ENCODE peak calls at places on chromosomes 2 and 18, in five cellular contexts. X is BJ, L is neural progenitor cell, D is AG04449, I is HFF-Myc. C is an unnamed sample.

GRCh38 chr2:140013556-140014270 is 1233.5 kb upstream of the NXPH2 start:
- DNase-seq in I (no peak), X (no peak), L (no peak), D (no peak), C (no peak)

GRCh38 chr2:134988994-134989605 is 58.1 kb downstream of the MAP3K19 start:
- DNase-seq in I (peak), D (no peak), L (peak), X (no peak), C (peak)

GRCh38 chr18:10299686-10300085 is 154.7 kb upstream of the APCDD1 start:
- DNase-seq in X (peak), L (no peak), D (no peak), I (peak), C (peak)

GRCh38 chr18:28204154-28204553 is 27.2 kb upstream of the CDH2 start:
- DNase-seq in I (peak), X (peak), D (peak), L (no peak), C (peak)

GRCh38 chr2:128510701-128511100 is 192.0 kb upstream of the HS6ST1 start:
- DNase-seq in X (no peak), D (peak), L (no peak), I (peak), C (peak)

GRCh38 chr2:96088340-96089335 is 27.7 kb downstream of the ADRA2B start:
- DNase-seq in I (no peak), X (no peak), L (peak), D (no peak), C (no peak)

GRCh38 chr2:176188218-176188968 is at the start of gene HOXD1:
- DNase-seq in I (no peak), L (peak), D (no peak), X (no peak), C (no peak)

GRCh38 chr2:127225186-127225960 is 5.3 kb upstream of the CYP27C1 start:
- DNase-seq in X (peak), I (no peak), D (peak), L (no peak), C (peak)

GRCh38 chr2:231929961-231930600 is 3.9 kb upstream of the NPPC start:
- DNase-seq in I (no peak), L (peak), D (no peak), X (no peak), C (peak)

GRCh38 chr2:54557601-54558187 is 101.6 kb downstream of the SPTBN1 start:
- DNase-seq in L (peak), I (no peak), X (no peak), D (no peak), C (no peak)

GRCh38 chr2:204180671-204181070 is 244.1 kb downstream of the ICOS start:
- DNase-seq in L (no peak), X (no peak), I (no peak), D (no peak), C (no peak)

GRCh38 chr18:58813090-58813489 is 51.6 kb upstream of the ZNF532 start:
- DNase-seq in L (no peak), I (no peak), X (no peak), D (no peak), C (no peak)

GRCh38 chr2:102540882-102541281 is 67.9 kb downstream of the SLC9A4 start:
- DNase-seq in L (no peak), X (no peak), D (no peak), I (no peak), C (no peak)

GRCh38 chr2:147096671-147097070 is 748.2 kb upstream of the ACVR2A start:
- DNase-seq in D (no peak), L (no peak), I (no peak), X (no peak), C (no peak)

GRCh38 chr2:226758886-226759660 is 40.5 kb downstream of the IRS1 start:
- DNase-seq in D (no peak), L (no peak), X (peak), I (peak), C (peak)

GRCh38 chr2:118627156-118627555 is 220.3 kb downstream of the EN1 start:
- DNase-seq in L (no peak), D (no peak), I (no peak), X (no peak), C (no peak)

GRCh38 chr2:236939751-236940229 is 145.9 kb upstream of the COPS8 start:
- DNase-seq in I (no peak), L (no peak), D (no peak), X (no peak), C (no peak)

GRCh38 chr2:38191516-38191915 is 115.6 kb upstream of the CYP1B1 start:
- DNase-seq in I (no peak), X (no peak), D (no peak), L (no peak), C (peak)

GRCh38 chr2:89837962-89838625 is 1146.6 kb downstream of the RPIA start:
- DNase-seq in L (no peak), I (no peak), D (no peak), X (no peak), C (no peak)

GRCh38 chr18:995641-996040 is 91.0 kb downstream of the ADCYAP1 start:
- DNase-seq in X (peak), L (no peak), D (peak), I (no peak), C (peak)

GRCh38 chr2:159290289-159290907 is 3.9 kb upstream of the WDSUB1 start:
- DNase-seq in D (peak), X (peak), L (no peak), I (peak), C (peak)

GRCh38 chr2:98730851-98731708 is at the start of gene MGAT4A:
- DNase-seq in L (peak), I (no peak), D (no peak), X (no peak), C (peak)

GRCh38 chr2:235511187-235511661 is 17.4 kb downstream of the AGAP1 start:
- DNase-seq in D (peak), I (no peak), L (no peak), X (no peak), C (peak)

GRCh38 chr2:169294001-169294675 is 68.2 kb downstream of the LRP2 start:
- DNase-seq in X (no peak), L (no peak), D (no peak), I (no peak), C (no peak)

GRCh38 chr2:46488389-46488788 is 9.0 kb downstream of the TMEM247 start:
- DNase-seq in I (no peak), D (no peak), X (no peak), L (no peak), C (no peak)
- TF ChIP-seq CTCF in I (no peak), D (no peak), X (peak), L (peak), C (no peak)

GRCh38 chr2:502831-503230 is 174.4 kb downstream of the TMEM18 start:
- DNase-seq in L (no peak), X (no peak), D (no peak), I (no peak), C (no peak)
- H3K4me3 ChIP-seq in L (no peak), X (no peak), D (no peak), I (no peak), C (no peak)

DNA sequence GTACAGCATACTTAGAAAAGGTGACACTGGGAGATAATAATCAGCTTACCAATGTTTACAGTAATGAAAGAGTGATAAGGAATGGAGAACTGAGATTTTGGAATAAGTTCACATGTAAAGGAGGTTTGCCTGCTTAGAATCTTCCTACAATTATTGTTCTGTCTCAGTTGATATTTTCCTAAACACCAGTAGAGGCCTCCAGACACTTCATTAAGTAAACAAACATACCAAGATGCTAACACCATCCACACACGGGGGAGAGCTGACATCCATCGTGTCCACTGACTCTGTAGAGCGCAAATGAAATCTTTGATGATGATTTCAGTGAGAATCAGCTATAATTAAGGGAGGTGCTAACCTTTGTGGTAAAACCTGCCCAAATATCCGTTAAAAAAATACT is 211.7 kb upstream of the MMADHC start:
- DNase-seq in D (no peak), X (no peak), I (peak), L (peak), C (peak)
- TF ChIP-seq CTCF in D (no peak), X (peak), I (peak), L (peak), C (peak)

DNA sequence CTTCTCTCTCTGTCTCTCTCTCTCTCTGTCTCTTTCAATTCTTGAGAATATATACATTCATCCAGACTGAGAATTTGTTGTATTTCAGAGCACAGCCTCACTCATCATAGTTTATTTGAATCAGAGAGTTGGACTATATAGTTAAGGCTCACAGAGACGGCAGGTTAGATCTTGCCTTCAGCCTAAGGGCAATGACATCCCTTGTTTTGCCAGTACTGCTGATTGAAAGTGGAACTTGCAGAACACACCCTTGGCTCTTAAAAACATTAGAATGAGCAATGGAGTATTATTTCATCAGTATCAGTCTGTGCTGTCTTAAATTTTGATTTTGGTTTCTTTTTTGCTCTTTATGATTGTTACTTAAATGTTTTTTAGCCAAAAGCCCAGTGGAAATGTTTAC is 62.0 kb upstream of the DSG1 start:
- DNase-seq in L (no peak), D (no peak), I (no peak), X (no peak), C (no peak)
- H3K4me3 ChIP-seq in L (no peak), D (no peak), I (no peak), X (no peak), C (no peak)

GRCh38 chr2:220159738-220160137 is 532.3 kb downstream of the SLC4A3 start:
- DNase-seq in D (no peak), X (no peak), L (no peak), I (no peak), C (no peak)

GRCh38 chr2:220148849-220149248 is 521.4 kb downstream of the SLC4A3 start:
- DNase-seq in X (no peak), I (no peak), L (no peak), D (no peak), C (no peak)

GRCh38 chr2:220152281-220152680 is 524.9 kb downstream of the SLC4A3 start:
- DNase-seq in D (no peak), I (no peak), X (no peak), L (no peak), C (no peak)

GRCh38 chr2:220157312-220157711 is 529.9 kb downstream of the SLC4A3 start:
- DNase-seq in X (no peak), L (no peak), I (no peak), D (no peak), C (no peak)

DNA sequence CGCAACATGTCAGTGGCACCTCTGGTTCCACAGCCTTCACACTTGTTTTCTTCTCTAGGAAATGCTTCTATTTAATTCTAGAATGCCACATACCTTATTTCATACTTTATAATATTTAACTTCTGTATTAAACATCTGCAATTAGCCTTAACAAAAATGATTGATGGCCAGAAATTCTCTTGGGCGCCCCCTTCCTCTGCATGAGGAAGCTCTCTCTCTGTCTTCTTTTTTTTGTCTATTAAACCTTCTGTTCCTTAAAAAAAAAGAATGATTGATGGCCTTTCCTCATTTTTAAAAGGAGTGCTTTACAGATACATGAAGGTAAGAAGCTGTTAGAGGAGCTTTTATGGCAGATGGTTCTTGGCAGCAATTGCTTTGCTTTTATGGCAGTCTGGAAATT is 526.8 kb downstream of the SLC4A3 start:
- DNase-seq in D (no peak), I (no peak), L (no peak), X (no peak), C (no peak)
- TF ChIP-seq CTCF in D (no peak), I (peak), L (peak), X (peak), C (no peak)

GRCh38 chr2:195343942-195344530 is 313.0 kb upstream of the SLC39A10 start:
- DNase-seq in L (no peak), I (no peak), D (peak), X (no peak), C (no peak)
- H3K4me3 ChIP-seq in L (no peak), I (no peak), D (no peak), X (no peak), C (no peak)

GRCh38 chr2:170715932-170716777 is 1.0 kb downstream of the SP5 start:
- DNase-seq in D (no peak), L (peak), I (no peak), X (no peak), C (no peak)
- TF ChIP-seq CTCF in D (no peak), L (no peak), I (no peak), X (no peak), C (no peak)

GRCh38 chr2:43754180-43754579 is 19.7 kb upstream of the DYNC2LI1 start:
- DNase-seq in I (no peak), X (no peak), L (no peak), D (no peak), C (no peak)

GRCh38 chr2:43762286-43762685 is 11.6 kb upstream of the DYNC2LI1 start:
- DNase-seq in D (no peak), L (no peak), I (no peak), X (no peak), C (no peak)

GRCh38 chr2:43764086-43764710 is 9.6 kb upstream of the DYNC2LI1 start:
- DNase-seq in D (no peak), I (no peak), X (peak), L (no peak), C (peak)

GRCh38 chr2:43759195-43759594 is 14.6 kb upstream of the DYNC2LI1 start:
- DNase-seq in I (peak), L (no peak), D (peak), X (peak), C (peak)

GRCh38 chr2:43758738-43759137 is 15.1 kb upstream of the DYNC2LI1 start:
- DNase-seq in I (no peak), D (no peak), L (no peak), X (no peak), C (peak)
- H3K4me3 ChIP-seq in I (no peak), D (no peak), L (no peak), X (no peak), C (no peak)